ENCODE peak calls at places on chromosomes 6 and 20, in four cellular contexts. One of them, this sample, is unnamed.

GRCh38 chr20:21498646-21499045 is 15.2 kb downstream of the NKX2-2 start:
- DNase-seq in spleen: no peak
- DNase-seq in GM13977: no peak
- DNase-seq in neural crest cell: no peak
- DNase-seq in this sample: no peak

GRCh38 chr6:36595168-36595818 is 1.1 kb downstream of the SRSF3 start:
- DNase-seq in GM13977: no peak
- DNase-seq in neural crest cell: no peak
- DNase-seq in spleen: no peak
- DNase-seq in this sample: no peak

GRCh38 chr6:138588805-138589434 is 89.6 kb upstream of the NHSL1 start:
- DNase-seq in GM13977: peak; percentile 65
- DNase-seq in neural crest cell: peak; percentile 69
- DNase-seq in spleen: no peak
- DNase-seq in this sample: peak; percentile 68

GRCh38 chr6:836276-836853 is 143.4 kb upstream of the EXOC2 start:
- DNase-seq in GM13977: no peak
- DNase-seq in neural crest cell: no peak
- DNase-seq in spleen: no peak
- DNase-seq in this sample: no peak

GRCh38 chr6:157830354-157831017 is 7.4 kb downstream of the SNX9 start:
- DNase-seq in spleen: no peak
- DNase-seq in GM13977: peak; percentile 53
- DNase-seq in neural crest cell: no peak
- DNase-seq in this sample: peak; percentile 36

GRCh38 chr20:13684566-13685222 is 46.0 kb upstream of the TASP1 start:
- DNase-seq in spleen: no peak
- DNase-seq in neural crest cell: no peak
- DNase-seq in GM13977: no peak
- DNase-seq in this sample: peak; percentile 25

GRCh38 chr20:9942736-9943135 is 92.1 kb upstream of the ANKEF1 start:
- DNase-seq in neural crest cell: no peak
- DNase-seq in GM13977: no peak
- DNase-seq in spleen: no peak
- DNase-seq in this sample: no peak

GRCh38 chr20:38926934-38927616 is 858 bp downstream of the FAM83D start:
- DNase-seq in spleen: no peak
- DNase-seq in GM13977: peak; percentile 30
- DNase-seq in neural crest cell: no peak
- DNase-seq in this sample: no peak

GRCh38 chr6:87806635-87807034 is 104.6 kb upstream of the AKIRIN2 start:
- DNase-seq in spleen: no peak
- DNase-seq in neural crest cell: no peak
- DNase-seq in GM13977: no peak
- DNase-seq in this sample: no peak

GRCh38 chr20:43442310-43442880 is 15.3 kb upstream of the SRSF6 start:
- DNase-seq in spleen: no peak
- DNase-seq in neural crest cell: no peak
- DNase-seq in GM13977: no peak
- DNase-seq in this sample: no peak
- TF ChIP-seq CTCF in spleen: no peak
- TF ChIP-seq CTCF in neural crest cell: no peak
- TF ChIP-seq CTCF in GM13977: no peak
- TF ChIP-seq CTCF in this sample: no peak

GRCh38 chr6:73666393-73666792 is 12.6 kb upstream of the SLC17A5 start:
- DNase-seq in neural crest cell: no peak
- DNase-seq in spleen: no peak
- DNase-seq in GM13977: no peak
- DNase-seq in this sample: no peak

GRCh38 chr6:73669005-73669404 is 15.2 kb upstream of the SLC17A5 start:
- DNase-seq in GM13977: no peak
- DNase-seq in spleen: no peak
- DNase-seq in neural crest cell: no peak
- DNase-seq in this sample: no peak

GRCh38 chr6:73665686-73666319 is 12.0 kb upstream of the SLC17A5 start:
- DNase-seq in spleen: no peak
- DNase-seq in GM13977: no peak
- DNase-seq in neural crest cell: no peak
- DNase-seq in this sample: no peak

GRCh38 chr6:73672290-73672689 is 18.5 kb upstream of the SLC17A5 start:
- DNase-seq in neural crest cell: no peak
- DNase-seq in GM13977: no peak
- DNase-seq in spleen: no peak
- DNase-seq in this sample: no peak

DNA sequence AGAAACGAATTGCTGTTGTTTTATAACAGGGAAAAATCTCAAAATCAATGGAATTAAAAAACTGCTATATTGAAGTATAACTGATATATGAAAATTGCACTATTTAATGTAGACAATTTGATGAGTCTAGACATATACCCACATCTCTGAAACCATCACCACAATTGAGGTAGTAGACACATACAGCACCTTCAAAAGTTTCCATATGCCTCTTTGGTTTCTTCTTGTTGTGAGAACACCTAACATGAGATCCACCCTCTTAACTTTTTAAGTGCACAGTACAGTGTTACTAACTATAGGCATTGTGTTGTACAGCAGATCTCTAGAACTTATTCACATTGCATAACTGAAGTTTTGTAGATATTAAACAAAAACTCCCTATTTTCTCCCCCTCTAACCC is 14.0 kb upstream of the SLC17A5 start:
- DNase-seq in spleen: no peak
- DNase-seq in neural crest cell: no peak
- DNase-seq in GM13977: no peak
- DNase-seq in this sample: no peak
- TF ChIP-seq CTCF in spleen: no peak
- TF ChIP-seq CTCF in neural crest cell: no peak
- TF ChIP-seq CTCF in GM13977: no peak
- TF ChIP-seq CTCF in this sample: no peak

DNA sequence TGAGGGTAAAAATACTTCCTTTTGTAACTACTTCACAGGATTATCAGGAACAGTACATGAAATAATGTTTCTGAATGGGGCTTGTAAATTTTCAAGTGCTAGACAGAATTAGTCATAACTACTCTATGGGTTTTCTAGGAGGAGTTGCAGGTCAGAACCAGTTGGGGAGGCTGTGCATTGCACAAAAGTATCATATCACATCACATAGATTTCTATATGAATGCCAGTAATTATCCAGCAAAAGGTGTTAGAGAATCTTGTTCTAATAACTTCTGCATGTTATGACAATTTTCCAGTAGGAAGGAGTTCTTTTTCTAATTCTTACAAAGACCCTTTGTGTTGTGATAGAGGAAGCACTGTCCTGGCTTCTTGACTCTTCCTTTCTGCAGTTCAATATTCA is 551.6 kb downstream of the COL12A1 start:
- DNase-seq in neural crest cell: no peak
- DNase-seq in spleen: no peak
- DNase-seq in GM13977: no peak
- DNase-seq in this sample: no peak
- TF ChIP-seq CTCF in neural crest cell: no peak
- TF ChIP-seq CTCF in spleen: no peak
- TF ChIP-seq CTCF in GM13977: no peak
- TF ChIP-seq CTCF in this sample: no peak

GRCh38 chr20:50928469-50928868 is 2.8 kb downstream of the ADNP start:
- DNase-seq in spleen: no peak
- DNase-seq in neural crest cell: no peak
- DNase-seq in GM13977: no peak
- DNase-seq in this sample: no peak
- TF ChIP-seq CTCF in spleen: no peak
- TF ChIP-seq CTCF in neural crest cell: no peak
- TF ChIP-seq CTCF in GM13977: peak; percentile 10
- TF ChIP-seq CTCF in this sample: peak; percentile 3

GRCh38 chr6:112603726-112604125 is 256.6 kb downstream of the RFPL4B start:
- DNase-seq in neural crest cell: no peak
- DNase-seq in GM13977: no peak
- DNase-seq in spleen: no peak
- DNase-seq in this sample: no peak

GRCh38 chr6:112595201-112595600 is 248.1 kb downstream of the RFPL4B start:
- DNase-seq in GM13977: no peak
- DNase-seq in neural crest cell: no peak
- DNase-seq in spleen: no peak
- DNase-seq in this sample: no peak

GRCh38 chr6:112595841-112596240 is 248.7 kb downstream of the RFPL4B start:
- DNase-seq in GM13977: no peak
- DNase-seq in neural crest cell: no peak
- DNase-seq in spleen: no peak
- DNase-seq in this sample: no peak

GRCh38 chr6:112600168-112600567 is 253.0 kb downstream of the RFPL4B start:
- DNase-seq in neural crest cell: no peak
- DNase-seq in GM13977: no peak
- DNase-seq in spleen: no peak
- DNase-seq in this sample: no peak
- TF ChIP-seq CTCF in neural crest cell: peak; percentile 16
- TF ChIP-seq CTCF in GM13977: no peak
- TF ChIP-seq CTCF in spleen: no peak
- TF ChIP-seq CTCF in this sample: no peak

DNA sequence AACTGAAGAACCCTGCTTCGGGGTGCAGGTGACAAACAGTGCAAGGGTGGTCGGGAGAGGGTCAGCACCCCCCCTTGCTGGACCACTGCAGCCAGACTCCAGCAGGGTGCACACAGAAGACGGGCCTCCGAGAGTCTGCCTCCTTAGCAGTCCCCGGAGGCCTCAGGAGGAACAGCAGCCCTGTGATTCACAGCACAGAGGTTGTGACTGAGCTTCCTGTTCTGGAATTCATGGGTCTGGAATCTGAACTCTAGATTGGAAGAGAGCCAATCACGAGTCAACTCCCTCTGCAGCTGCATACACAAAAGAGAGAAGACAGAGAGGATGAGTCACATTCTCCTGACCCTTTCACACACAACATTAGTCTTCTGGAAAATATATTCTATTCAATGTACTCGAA is 249.0 kb upstream of the OPRM1 start:
- DNase-seq in spleen: no peak
- DNase-seq in neural crest cell: no peak
- DNase-seq in GM13977: no peak
- DNase-seq in this sample: no peak
- TF ChIP-seq CTCF in spleen: no peak
- TF ChIP-seq CTCF in neural crest cell: no peak
- TF ChIP-seq CTCF in GM13977: no peak
- TF ChIP-seq CTCF in this sample: no peak

This sample was measured in GM10248.